ENCODE peak calls at places on chromosome 19, in nine cellular contexts. H is amniotic stem cell; F is KBM-7; S is COR-L47; E is hypothalamus; U is activated CD4-positive, alpha-beta T cell treated with anti-CD3 and anti-CD28 coated beads, Interleukin-2, amount 50 U/mL, for 1 hour; X is right atrium auricular region; O is NCI-H1092; K is stimulated activated CD4-positive, alpha-beta T cell treated with anti-CD3 and anti-CD28 coated beads, Interleukin-4, amount 100 ng/mL, for 24 hours. D is an unnamed sample.

GRCh38 chr19:50489461-50490011 is 12.9 kb upstream of the GARIN5A start:
- DNase-seq in H (no peak), F (peak; percentile 26), S (no peak), E (no peak), U (no peak), X (no peak), O (no peak), K (no peak), D (no peak)

GRCh38 chr19:29876414-29876813 is 64.6 kb downstream of the CCNE1 start:
- DNase-seq in H (no peak), F (peak; percentile 38), S (no peak), E (no peak), U (no peak), X (no peak), O (no peak), K (no peak), D (no peak)

GRCh38 chr19:18674616-18675015 is 8.9 kb upstream of the CRTC1 start:
- DNase-seq in H (no peak), F (no peak), S (no peak), E (no peak), U (no peak), X (no peak), O (no peak), K (no peak), D (peak; percentile 52)

GRCh38 chr19:43664008-43664407 is 6.0 kb downstream of the PLAUR start:
- DNase-seq in H (no peak), F (peak; percentile 88), S (no peak), E (no peak), U (peak; percentile 33), X (no peak), O (no peak), K (peak; percentile 15), D (no peak)

GRCh38 chr19:35860818-35861639 is 4.3 kb downstream of the KIRREL2 start:
- DNase-seq in H (no peak), F (no peak), S (no peak), E (no peak), U (no peak), X (no peak), O (no peak), K (no peak), D (no peak)

GRCh38 chr19:45076029-45076850 is at the start of gene ZNF296:
- DNase-seq in H (no peak), F (peak; percentile 76), S (peak; percentile 71), E (no peak), U (peak; percentile 73), X (peak; percentile 64), O (no peak), K (peak; percentile 80), D (peak; percentile 83)

GRCh38 chr19:4379383-4380253 is 20.7 kb downstream of the SH3GL1 start:
- DNase-seq in H (no peak), F (no peak), S (peak; percentile 41), E (no peak), U (no peak), X (no peak), O (no peak), K (peak; percentile 46), D (peak; percentile 94)

GRCh38 chr19:28394705-28395104 is 818.2 kb downstream of the UQCRFS1 start:
- DNase-seq in H (no peak), F (peak; percentile 69), S (no peak), E (no peak), U (no peak), X (no peak), O (no peak), K (no peak), D (no peak)

GRCh38 chr19:46945668-46946067 is 74.0 kb upstream of the NPAS1 start:
- DNase-seq in H (no peak), F (no peak), S (no peak), E (no peak), U (no peak), X (no peak), O (no peak), K (no peak), D (no peak)

GRCh38 chr19:16293133-16294085 is 31.2 kb upstream of the KLF2 start:
- DNase-seq in H (peak; percentile 39), F (peak; percentile 80), S (no peak), E (no peak), U (no peak), X (peak; percentile 94), O (peak; percentile 51), K (no peak), D (peak; percentile 19)

GRCh38 chr19:46840157-46840942 is 10.3 kb downstream of the AP2S1 start:
- DNase-seq in H (peak; percentile 39), F (peak; percentile 91), S (peak; percentile 43), E (no peak), U (peak; percentile 51), X (no peak), O (peak; percentile 24), K (peak; percentile 49), D (peak; percentile 74)

GRCh38 chr19:36114763-36115452 is at the start of gene POLR2I:
- DNase-seq in H (peak; percentile 99), F (peak; percentile 99), S (peak; percentile 99), E (peak; percentile 90), U (peak; percentile 97), X (peak; percentile 100), O (peak; percentile 98), K (peak; percentile 99), D (peak; percentile 100)

GRCh38 chr19:17812099-17812498 is 9.2 kb downstream of the INSL3 start:
- DNase-seq in H (no peak), F (no peak), S (no peak), E (no peak), U (no peak), X (no peak), O (no peak), K (no peak), D (no peak)

GRCh38 chr19:32233885-32234284 is 111.5 kb upstream of the ZNF507 start:
- DNase-seq in H (no peak), F (no peak), S (no peak), E (no peak), U (no peak), X (peak; percentile 48), O (no peak), K (no peak), D (no peak)

GRCh38 chr19:19866599-19867248 is 1.0 kb downstream of the ZNF253 start:
- DNase-seq in H (no peak), F (no peak), S (no peak), E (no peak), U (peak; percentile 32), X (no peak), O (peak; percentile 3), K (peak; percentile 52), D (peak; percentile 9)

GRCh38 chr19:13705928-13706447 is 58.3 kb upstream of the MRI1 start:
- DNase-seq in H (no peak), F (no peak), S (no peak), E (no peak), U (no peak), X (no peak), O (no peak), K (no peak), D (no peak)

GRCh38 chr19:2533686-2534085 is 57.8 kb downstream of the GADD45B start:
- DNase-seq in H (no peak), F (no peak), S (no peak), E (no peak), U (no peak), X (no peak), O (no peak), K (no peak), D (no peak)

GRCh38 chr19:4594199-4594598 is 34.7 kb upstream of the SEMA6B start:
- DNase-seq in H (no peak), F (no peak), S (no peak), E (no peak), U (no peak), X (no peak), O (no peak), K (no peak), D (no peak)

GRCh38 chr19:7910321-7911161 is 4.1 kb upstream of the TGFBR3L start:
- DNase-seq in H (no peak), F (no peak), S (no peak), E (no peak), U (no peak), X (no peak), O (no peak), K (no peak), D (no peak)

GRCh38 chr19:3538258-3538929 is 580 bp upstream of the TEKTIP1 start:
- DNase-seq in H (no peak), F (no peak), S (no peak), E (no peak), U (no peak), X (no peak), O (no peak), K (no peak), D (no peak)

GRCh38 chr19:31110331-31110730 is 238.9 kb downstream of the TSHZ3 start:
- DNase-seq in H (peak; percentile 6), F (no peak), S (no peak), E (no peak), U (no peak), X (no peak), O (no peak), K (peak; percentile 9), D (peak; percentile 18)

GRCh38 chr19:34365463-34366401 is 736 bp downstream of the GPI start:
- DNase-seq in H (peak; percentile 5), F (peak; percentile 24), S (no peak), E (no peak), U (peak; percentile 7), X (no peak), O (no peak), K (peak; percentile 11), D (no peak)

GRCh38 chr19:48635263-48635965 is 1.8 kb downstream of the DBP start:
- DNase-seq in H (no peak), F (peak; percentile 66), S (peak; percentile 57), E (no peak), U (peak; percentile 71), X (no peak), O (peak; percentile 22), K (peak; percentile 75), D (peak; percentile 43)

GRCh38 chr19:18847516-18848463 is 16.0 kb downstream of the UPF1 start:
- DNase-seq in H (no peak), F (no peak), S (no peak), E (no peak), U (no peak), X (peak; percentile 70), O (no peak), K (no peak), D (no peak)

GRCh38 chr19:50569938-50570540 is 1.8 kb upstream of the LRRC4B start:
- DNase-seq in H (no peak), F (no peak), S (no peak), E (no peak), U (no peak), X (no peak), O (no peak), K (no peak), D (no peak)

GRCh38 chr19:19533826-19534225 is 4.2 kb upstream of the CILP2 start:
- DNase-seq in H (no peak), F (no peak), S (no peak), E (no peak), U (no peak), X (no peak), O (no peak), K (no peak), D (no peak)

GRCh38 chr19:14871619-14872230 is 14.2 kb downstream of the OR7A17 start:
- DNase-seq in H (no peak), F (peak; percentile 49), S (no peak), E (no peak), U (no peak), X (no peak), O (no peak), K (no peak), D (peak; percentile 78)

GRCh38 chr19:38152461-38153379 is 71.3 kb downstream of the DPF1 start:
- DNase-seq in H (no peak), F (no peak), S (no peak), E (no peak), U (no peak), X (no peak), O (no peak), K (no peak), D (no peak)

GRCh38 chr19:33629826-33630375 is 8.1 kb downstream of the CHST8 start:
- DNase-seq in H (no peak), F (no peak), S (no peak), E (no peak), U (no peak), X (no peak), O (no peak), K (no peak), D (no peak)

GRCh38 chr19:50387176-50387867 is 3.2 kb downstream of the POLD1 start:
- DNase-seq in H (no peak), F (peak; percentile 19), S (no peak), E (no peak), U (no peak), X (no peak), O (no peak), K (no peak), D (peak; percentile 25)

GRCh38 chr19:8075158-8076086 is 22.9 kb downstream of the CCL25 start:
- DNase-seq in H (no peak), F (no peak), S (no peak), E (no peak), U (no peak), X (no peak), O (no peak), K (no peak), D (peak; percentile 37)